ENCODE peak calls at places on chromosomes 3 and 15, in five cellular contexts. S, V, D, K and F are unnamed samples.

GRCh38 chr3:184426691-184427141 is 46.9 kb downstream of the CHRD start:
- DNase-seq in K (no peak), D (no peak), V (peak; percentile 67), S (no peak), F (no peak)

GRCh38 chr3:133925960-133926735 is 30.5 kb upstream of the RAB6B start:
- DNase-seq in V (no peak), K (no peak), D (no peak), S (no peak), F (no peak)

GRCh38 chr3:159994182-159994581 is 5.5 kb downstream of the IL12A start:
- DNase-seq in K (no peak), V (no peak), S (no peak), D (no peak), F (no peak)

GRCh38 chr3:181694805-181695660 is 16.7 kb upstream of the SOX2 start:
- DNase-seq in V (peak; percentile 85), D (no peak), K (no peak), S (no peak), F (no peak)

GRCh38 chr3:157914882-157915281 is 191.3 kb downstream of the SHOX2 start:
- DNase-seq in K (no peak), V (no peak), S (no peak), D (no peak), F (no peak)

GRCh38 chr15:98003976-98004375 is 43.5 kb downstream of the ARRDC4 start:
- DNase-seq in S (no peak), D (no peak), K (no peak), V (no peak), F (no peak)

GRCh38 chr15:77187751-77188464 is 117.0 kb upstream of the TSPAN3 start:
- DNase-seq in S (no peak), K (no peak), D (no peak), V (no peak), F (peak; percentile 3)

GRCh38 chr3:46574263-46574662 is 8.2 kb upstream of the LRRC2 start:
- DNase-seq in D (no peak), V (no peak), K (peak; percentile 17), S (no peak), F (no peak)

GRCh38 chr15:40550381-40551037 is 14.3 kb downstream of the CCDC32 start:
- DNase-seq in S (no peak), K (no peak), D (no peak), V (no peak), F (peak; percentile 48)

GRCh38 chr3:155070316-155070715 is 9.8 kb upstream of the MME start:
- DNase-seq in V (no peak), S (no peak), D (no peak), K (no peak), F (no peak)

GRCh38 chr15:85886345-85886935 is 91.7 kb upstream of the KLHL25 start:
- DNase-seq in D (no peak), K (no peak), V (no peak), S (no peak), F (no peak)

GRCh38 chr3:129020691-129021090 is 19.6 kb downstream of the EFCC1 start:
- DNase-seq in S (no peak), V (peak; percentile 73), K (no peak), D (no peak), F (no peak)

GRCh38 chr3:183895774-183896173 is 11.1 kb upstream of the PARL start:
- DNase-seq in V (no peak), D (no peak), K (no peak), S (no peak), F (no peak)

GRCh38 chr3:126149960-126150515 is 30.3 kb downstream of the ALDH1L1 start:
- DNase-seq in K (no peak), V (peak; percentile 58), S (no peak), D (no peak), F (no peak)

GRCh38 chr15:40430271-40430805 is 10.4 kb upstream of the BAHD1 start:
- DNase-seq in S (no peak), D (no peak), V (no peak), K (no peak), F (no peak)

GRCh38 chr15:72939855-72940631 is 112.2 kb upstream of the NEO1 start:
- DNase-seq in D (no peak), S (no peak), K (no peak), V (no peak), F (no peak)

GRCh38 chr15:69652906-69653305 is 200.3 kb downstream of the RPLP1 start:
- DNase-seq in D (no peak), K (no peak), S (no peak), V (no peak), F (no peak)

GRCh38 chr3:124950026-124950425 is 15.5 kb upstream of the MUC13 start:
- DNase-seq in K (no peak), V (no peak), S (no peak), D (no peak), F (no peak)

GRCh38 chr15:83308671-83309070 is 24.2 kb upstream of the BNC1 start:
- DNase-seq in D (no peak), S (no peak), V (no peak), K (no peak), F (no peak)